ENCODE peak calls at places on chromosomes 3 and 15, in six cellular contexts. T is CD8-positive, alpha-beta memory T cell; E is RKO; N is GDM1; S is fibroblast of pulmonary artery; Y is pulmonary artery endothelial cell. Z is an unnamed sample.

GRCh38 chr15:74400915-74401757 is 32.6 kb downstream of the SEMA7A start:
- DNase-seq in T (no peak), E (no peak), N (no peak), S (no peak), Y (no peak), Z (no peak)

GRCh38 chr15:68594533-68595259 is 15.9 kb downstream of the CORO2B start:
- DNase-seq in T (no peak), E (no peak), N (no peak), S (no peak), Y (no peak), Z (no peak)

GRCh38 chr3:10164546-10165393 is at the start of gene IRAK2:
- DNase-seq in T (peak), E (peak), N (peak), S (peak), Y (no peak), Z (peak)

GRCh38 chr15:42772126-42772525 is 35.2 kb upstream of the CDAN1 start:
- DNase-seq in T (no peak), E (no peak), N (no peak), S (peak), Y (no peak), Z (no peak)

GRCh38 chr3:9153763-9154601 is 95.5 kb downstream of the SRGAP3 start:
- DNase-seq in T (no peak), E (no peak), N (no peak), S (no peak), Y (no peak), Z (peak)

GRCh38 chr3:193772389-193772788 is 179.4 kb downstream of the OPA1 start:
- DNase-seq in T (no peak), E (no peak), N (no peak), S (no peak), Y (no peak), Z (no peak)

GRCh38 chr3:127734754-127735473 is 62.2 kb downstream of the ABTB1 start:
- DNase-seq in T (no peak), E (no peak), N (peak), S (peak), Y (peak), Z (peak)

GRCh38 chr15:88655780-88656488 is 17.1 kb downstream of the ISG20 start:
- DNase-seq in T (peak), E (no peak), N (no peak), S (no peak), Y (no peak), Z (no peak)

GRCh38 chr15:87038404-87038803 is 958.7 kb downstream of the AGBL1 start:
- DNase-seq in T (no peak), E (peak), N (no peak), S (no peak), Y (no peak), Z (no peak)

GRCh38 chr3:52244061-52244628 is 1.4 kb upstream of the PPM1M start:
- DNase-seq in T (no peak), E (peak), N (peak), S (peak), Y (no peak), Z (no peak)

GRCh38 chr3:115834068-115834467 is 210.8 kb downstream of the GAP43 start:
- DNase-seq in T (no peak), E (no peak), N (no peak), S (peak), Y (no peak), Z (peak)

GRCh38 chr15:65828566-65828965 is 36.5 kb upstream of the DENND4A start:
- DNase-seq in T (peak), E (no peak), N (no peak), S (no peak), Y (no peak), Z (no peak)

GRCh38 chr15:61155741-61156700 is 73.1 kb downstream of the RORA start:
- DNase-seq in T (no peak), E (no peak), N (no peak), S (peak), Y (no peak), Z (peak)

GRCh38 chr3:9014189-9014588 is 50.9 kb upstream of the RAD18 start:
- DNase-seq in T (no peak), E (no peak), N (no peak), S (peak), Y (no peak), Z (no peak)

GRCh38 chr15:60729850-60730458 is 251.0 kb upstream of the ICE2 start:
- DNase-seq in T (no peak), E (no peak), N (no peak), S (no peak), Y (no peak), Z (no peak)

GRCh38 chr3:189276481-189277190 is 104.9 kb downstream of the TPRG1 start:
- DNase-seq in T (no peak), E (peak), N (no peak), S (peak), Y (no peak), Z (peak)

GRCh38 chr3:105781871-105782270 is 86.9 kb downstream of the CBLB start:
- DNase-seq in T (no peak), E (no peak), N (no peak), S (peak), Y (no peak), Z (no peak)

GRCh38 chr3:168459229-168459784 is 363.6 kb upstream of the GOLIM4 start:
- DNase-seq in T (no peak), E (no peak), N (no peak), S (no peak), Y (no peak), Z (no peak)

GRCh38 chr3:52779011-52779410 is 1.6 kb downstream of the ITIH1 start:
- DNase-seq in T (no peak), E (no peak), N (no peak), S (no peak), Y (no peak), Z (no peak)

GRCh38 chr3:39290255-39290654 is 10.4 kb upstream of the CX3CR1 start:
- DNase-seq in T (no peak), E (no peak), N (no peak), S (peak), Y (no peak), Z (no peak)

GRCh38 chr15:62616746-62617145 is 425.8 kb upstream of the TPM1 start:
- DNase-seq in T (no peak), E (no peak), N (no peak), S (no peak), Y (no peak), Z (no peak)

GRCh38 chr3:93969443-93969842 is 4.3 kb downstream of the PROS1 start:
- DNase-seq in T (no peak), E (peak), N (no peak), S (peak), Y (no peak), Z (peak)

GRCh38 chr3:127791221-127791913 is 30.9 kb downstream of the MGLL start:
- DNase-seq in T (no peak), E (peak), N (peak), S (peak), Y (no peak), Z (peak)

Z was measured in fibroblast of the conjunctiva.